ENCODE peak calls at places on chromosomes 6 and 20, in ten cellular contexts. N, I, G, Q, P, L, K, X, J and D are unnamed samples.
A peak's percentile ranks its signal among the peaks of the same experiment; 100 is the strongest.

GRCh38 chr20:48831702-48832422 is 4.1 kb upstream of the PREX1 start:
- DNase-seq in N (peak; percentile 31), I (peak; percentile 61), G (no peak), Q (no peak), P (no peak), L (no peak), K (no peak), X (peak; percentile 69), J (peak; percentile 53), D (no peak)

GRCh38 chr6:41371461-41371991 is 36.1 kb downstream of the NCR2 start:
- DNase-seq in N (peak; percentile 84), I (no peak), G (peak; percentile 50), Q (no peak), P (no peak), L (no peak), K (no peak), X (peak; percentile 33), J (no peak), D (peak; percentile 64)

GRCh38 chr6:162889303-162889702 is 161.5 kb downstream of the PACRG start:
- DNase-seq in N (no peak), I (no peak), G (no peak), Q (no peak), P (no peak), L (no peak), K (no peak), X (no peak), J (no peak), D (no peak)

GRCh38 chr6:28490191-28490890 is 25.3 kb downstream of the GPX6 start:
- DNase-seq in N (peak; percentile 56), I (no peak), G (peak; percentile 49), Q (no peak), P (no peak), L (no peak), K (no peak), X (no peak), J (no peak), D (no peak)

GRCh38 chr6:25681848-25682247 is 29.8 kb downstream of the SCGN start:
- DNase-seq in N (no peak), I (no peak), G (no peak), Q (no peak), P (no peak), L (no peak), K (no peak), X (no peak), J (no peak), D (no peak)

GRCh38 chr6:105900120-105900937 is 185.8 kb upstream of the PRDM1 start:
- DNase-seq in N (no peak), I (no peak), G (no peak), Q (no peak), P (no peak), L (peak; percentile 37), K (no peak), X (peak; percentile 79), J (peak; percentile 56), D (no peak)

GRCh38 chr6:106309024-106309423 is 16.5 kb downstream of the ATG5 start:
- DNase-seq in N (no peak), I (no peak), G (no peak), Q (no peak), P (no peak), L (no peak), K (no peak), X (no peak), J (no peak), D (no peak)

GRCh38 chr6:14000901-14001300 is 76.1 kb downstream of the RNF182 start:
- DNase-seq in N (no peak), I (no peak), G (no peak), Q (peak; percentile 21), P (no peak), L (no peak), K (no peak), X (no peak), J (no peak), D (no peak)

DNA sequence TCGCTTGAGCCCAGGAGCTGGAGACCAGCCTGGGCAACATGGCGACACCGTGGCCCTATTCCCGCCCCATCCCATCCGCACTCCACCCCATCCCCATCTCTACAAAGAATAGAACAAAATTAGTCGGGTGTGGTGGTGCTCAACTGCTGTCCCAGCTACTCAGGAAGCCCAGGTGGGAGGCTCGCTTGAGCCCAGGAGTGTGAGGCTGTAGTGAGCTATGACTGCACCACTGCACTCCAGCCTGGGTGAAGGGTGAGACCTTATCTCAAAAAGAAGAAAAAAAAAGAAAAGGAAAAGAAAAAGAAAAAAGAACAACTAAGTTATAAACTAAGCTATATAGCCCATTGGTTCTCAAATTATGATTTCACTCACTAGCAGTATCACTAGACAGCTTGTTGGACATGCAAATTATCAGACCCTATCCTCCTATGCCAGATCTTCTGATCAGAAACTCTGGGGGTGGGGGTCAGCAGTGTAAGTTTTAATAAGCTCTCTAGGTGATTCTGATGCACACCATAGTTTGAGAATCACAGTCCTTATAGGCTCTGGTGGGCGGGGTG is 491 bp upstream of the ITCH start:
- DNase-seq in N (no peak), I (no peak), G (no peak), Q (no peak), P (no peak), L (no peak), K (no peak), X (no peak), J (no peak), D (no peak)
- H3K4me3 ChIP-seq in N (no peak overlapping the region), I (peak overlapping the region; percentile 97), G (peak overlapping the region; percentile 85), Q (peak overlapping the region; percentile 98), P (peak overlapping the region; percentile 98), L (no peak overlapping the region), K (peak overlapping the region; percentile 95), X (no peak overlapping the region), J (peak overlapping the region; percentile 97), D (peak overlapping the region; percentile 93)

GRCh38 chr6:157873735-157874344 is 50.8 kb downstream of the SNX9 start:
- DNase-seq in N (peak; percentile 78), I (peak; percentile 76), G (peak; percentile 72), Q (peak; percentile 82), P (peak; percentile 68), L (peak; percentile 9), K (peak; percentile 64), X (peak; percentile 79), J (peak; percentile 60), D (peak; percentile 83)
- TF ChIP-seq CTCF in N (peak; percentile 78), I (peak; percentile 82), G (peak; percentile 53), Q (peak; percentile 92), P (peak; percentile 71), L (peak; percentile 82), K (peak; percentile 59), X (peak; percentile 79), J (peak; percentile 91), D (peak; percentile 79)

DNA sequence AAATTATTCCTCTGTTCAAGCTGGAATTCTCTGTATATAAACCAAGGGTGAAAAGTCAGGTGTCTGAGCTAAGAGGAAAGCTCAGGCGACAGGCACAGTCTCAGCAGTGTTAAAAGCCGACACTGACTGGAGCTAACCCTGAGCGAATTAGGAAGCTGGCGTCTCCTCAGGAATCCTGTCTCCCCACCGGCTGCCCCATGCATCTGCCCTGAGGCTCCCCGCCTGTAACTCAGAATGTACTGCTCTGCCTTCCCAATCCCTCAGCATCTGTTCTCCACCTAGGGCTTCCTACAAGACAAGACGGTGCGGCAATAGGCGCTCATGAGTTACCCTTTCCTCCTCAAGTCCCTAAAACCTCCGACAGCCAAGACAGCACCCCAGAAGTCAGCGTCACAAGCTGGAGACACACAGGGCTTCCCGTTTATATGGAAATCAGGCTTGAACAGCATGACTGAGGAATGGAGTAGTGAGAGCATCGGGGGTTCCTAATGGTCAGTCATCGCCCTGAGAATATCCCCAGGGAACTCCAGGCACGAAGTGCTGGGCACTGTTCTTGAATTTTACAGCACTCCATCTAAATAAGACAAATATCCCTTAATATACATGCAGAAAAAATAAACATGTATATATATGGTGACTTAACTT is 33.5 kb downstream of the WDR27 start:
- DNase-seq in N (no peak), I (no peak), G (no peak), Q (no peak), P (no peak), L (no peak), K (no peak), X (no peak), J (no peak), D (no peak)
- H3K36me3 ChIP-seq in N (no peaks in the 10 kb centered on the region), I (peaks cover 71% of the 10 kb centered on the region), G (no peaks in the 10 kb centered on the region), Q (peaks cover 43% of the 10 kb centered on the region), P (no peaks in the 10 kb centered on the region), L (no peaks in the 10 kb centered on the region), K (peaks cover 27% of the 10 kb centered on the region), X (peaks cover 2% of the 10 kb centered on the region), J (peaks cover 13% of the 10 kb centered on the region), D (peaks cover 3% of the 10 kb centered on the region)

DNA sequence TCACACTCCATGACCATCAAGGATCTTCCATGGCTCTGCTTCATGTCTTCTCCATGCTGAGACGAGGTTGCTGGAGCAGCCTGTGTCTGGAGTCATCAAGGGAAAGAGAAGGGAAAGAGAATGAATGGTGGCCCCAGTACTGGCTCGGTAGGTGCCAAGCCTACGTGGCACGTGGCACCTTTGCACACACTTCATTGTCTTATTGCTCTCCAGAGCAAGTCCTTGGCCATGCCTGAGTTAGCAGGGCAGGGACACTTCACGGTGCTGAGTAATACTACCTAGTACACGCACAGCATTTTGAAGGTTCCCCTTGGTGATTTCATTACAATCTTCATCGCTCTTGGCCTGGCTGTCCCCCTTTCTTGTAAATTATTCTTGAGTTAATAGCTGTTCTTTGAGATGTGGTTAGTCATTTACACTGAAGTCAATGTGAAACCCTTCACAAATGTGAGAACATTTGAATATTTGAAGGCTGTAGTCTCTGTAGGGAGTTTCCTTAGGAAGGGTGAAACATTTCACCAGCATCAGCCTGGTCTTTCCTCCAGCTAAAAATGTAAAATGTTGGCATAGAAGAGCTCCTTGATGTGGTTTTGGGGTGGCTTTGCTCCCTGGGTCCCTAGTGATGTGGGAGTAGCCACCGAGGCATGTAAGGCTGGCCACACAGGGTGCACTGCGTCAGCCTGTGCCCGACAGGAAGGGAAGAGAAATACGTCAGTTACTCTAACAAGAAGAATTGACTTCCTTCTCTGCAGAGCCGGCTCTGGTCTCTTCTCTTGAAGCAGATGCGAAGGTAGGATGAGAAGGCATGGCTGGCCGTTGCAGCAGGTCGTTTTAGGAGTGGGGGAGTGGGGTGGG is at the start of gene SYTL3:
- DNase-seq in N (no peak), I (no peak), G (peak; percentile 34), Q (no peak), P (no peak), L (peak; percentile 84), K (peak; percentile 52), X (peak; percentile 29), J (no peak), D (no peak)
- H3K4me3 ChIP-seq in N (no peak within 1 kb of the TSS), I (no peak within 1 kb of the TSS), G (no peak within 1 kb of the TSS), Q (no peak within 1 kb of the TSS), P (no peak within 1 kb of the TSS), L (no peak within 1 kb of the TSS), K (no peak within 1 kb of the TSS), X (no peak within 1 kb of the TSS), J (no peak within 1 kb of the TSS), D (no peak within 1 kb of the TSS)

GRCh38 chr6:160714731-160715130 is 12.7 kb downstream of the PLG start:
- DNase-seq in N (no peak), I (no peak), G (no peak), Q (no peak), P (no peak), L (no peak), K (no peak), X (no peak), J (no peak), D (no peak)
- TF ChIP-seq CTCF in N (no peak), I (no peak), G (no peak), Q (no peak), P (no peak), L (no peak), K (no peak), X (no peak), J (no peak), D (no peak)